ENCODE peak calls at places on chromosomes 2 and 18, in six cellular contexts. L is mesenchymal stem cell, N is IMR-90, C is H1, R is mesendoderm, S is trophoblast cell. V is an unnamed sample.
A peak's percentile ranks its signal among the peaks of the same experiment; 100 is the strongest.

GRCh38 chr18:25016181-25016580 is 335.8 kb downstream of the ZNF521 start:
- DNase-seq in L (no peak), N (no peak), C (no peak), R (no peak), S (no peak), V (no peak)

GRCh38 chr2:144496660-144497598 is 23.0 kb downstream of the ZEB2 start:
- DNase-seq in L (no peak), N (no peak), C (no peak), R (no peak), S (no peak), V (no peak)

GRCh38 chr2:17470855-17471641 is 47.2 kb downstream of the RAD51AP2 start:
- DNase-seq in L (peak; percentile 54), N (peak; percentile 40), C (no peak), R (peak; percentile 84), S (peak; percentile 45), V (peak; percentile 6)

GRCh38 chr2:236284208-236284607 is 20.0 kb upstream of the ASB18 start:
- DNase-seq in L (no peak), N (no peak), C (no peak), R (no peak), S (no peak), V (no peak)

GRCh38 chr18:13579874-13580273 is 146.5 kb downstream of the FAM210A start:
- DNase-seq in L (no peak), N (no peak), C (no peak), R (no peak), S (no peak), V (no peak)

GRCh38 chr2:236749346-236749745 is 179.7 kb downstream of the ACKR3 start:
- DNase-seq in L (no peak), N (peak; percentile 46), C (no peak), R (no peak), S (no peak), V (no peak)

GRCh38 chr2:75595541-75596395 is 35.0 kb upstream of the EVA1A start:
- DNase-seq in L (peak; percentile 33), N (peak; percentile 95), C (no peak), R (no peak), S (peak; percentile 83), V (no peak)

GRCh38 chr2:36798724-36799123 is 102.2 kb downstream of the VIT start:
- DNase-seq in L (no peak), N (no peak), C (no peak), R (no peak), S (no peak), V (no peak)

GRCh38 chr18:79588636-79589481 is 90.7 kb upstream of the CTDP1 start:
- DNase-seq in L (peak; percentile 82), N (peak; percentile 87), C (peak; percentile 59), R (peak; percentile 39), S (peak; percentile 20), V (peak; percentile 41)

GRCh38 chr2:69683170-69683971 is 39.8 kb upstream of the AAK1 start:
- DNase-seq in L (peak; percentile 75), N (peak; percentile 85), C (no peak), R (peak; percentile 19), S (peak; percentile 95), V (no peak)

GRCh38 chr2:45699032-45699658 is 47.7 kb downstream of the PRKCE start:
- DNase-seq in L (peak; percentile 79), N (peak; percentile 88), C (no peak), R (no peak), S (no peak), V (no peak)

GRCh38 chr2:105990624-105991023 is 203.5 kb downstream of the UXS1 start:
- DNase-seq in L (no peak), N (no peak), C (no peak), R (no peak), S (no peak), V (no peak)

GRCh38 chr18:26164571-26164970 is 30.9 kb downstream of the PSMA8 start:
- DNase-seq in L (no peak), N (no peak), C (no peak), R (no peak), S (no peak), V (no peak)

GRCh38 chr2:229270551-229271410 is at the start of gene PID1:
- DNase-seq in L (peak; percentile 26), N (peak; percentile 5), C (peak; percentile 71), R (peak; percentile 51), S (peak; percentile 70), V (peak; percentile 55)

GRCh38 chr2:203585541-203585940 is 50.4 kb upstream of the RAPH1 start:
- DNase-seq in L (no peak), N (no peak), C (no peak), R (peak; percentile 55), S (peak; percentile 17), V (no peak)

GRCh38 chr2:203583696-203584095 is 48.6 kb upstream of the RAPH1 start:
- DNase-seq in L (peak; percentile 63), N (peak; percentile 76), C (no peak), R (no peak), S (no peak), V (no peak)

GRCh38 chr2:203586151-203586550 is 51.0 kb upstream of the RAPH1 start:
- DNase-seq in L (no peak), N (no peak), C (no peak), R (no peak), S (no peak), V (no peak)

GRCh38 chr2:203584784-203585183 is 49.7 kb upstream of the RAPH1 start:
- DNase-seq in L (no peak), N (no peak), C (no peak), R (no peak), S (no peak), V (no peak)

GRCh38 chr2:203586696-203587095 is 51.6 kb upstream of the RAPH1 start:
- DNase-seq in L (no peak), N (peak; percentile 61), C (no peak), R (peak; percentile 38), S (peak; percentile 14), V (no peak)
- H3K23ac ChIP-seq in L (no peak overlapping the region), N (no peak overlapping the region), C (no peak overlapping the region), R (no peak overlapping the region), S (no peak overlapping the region), V (no peak overlapping the region)

DNA sequence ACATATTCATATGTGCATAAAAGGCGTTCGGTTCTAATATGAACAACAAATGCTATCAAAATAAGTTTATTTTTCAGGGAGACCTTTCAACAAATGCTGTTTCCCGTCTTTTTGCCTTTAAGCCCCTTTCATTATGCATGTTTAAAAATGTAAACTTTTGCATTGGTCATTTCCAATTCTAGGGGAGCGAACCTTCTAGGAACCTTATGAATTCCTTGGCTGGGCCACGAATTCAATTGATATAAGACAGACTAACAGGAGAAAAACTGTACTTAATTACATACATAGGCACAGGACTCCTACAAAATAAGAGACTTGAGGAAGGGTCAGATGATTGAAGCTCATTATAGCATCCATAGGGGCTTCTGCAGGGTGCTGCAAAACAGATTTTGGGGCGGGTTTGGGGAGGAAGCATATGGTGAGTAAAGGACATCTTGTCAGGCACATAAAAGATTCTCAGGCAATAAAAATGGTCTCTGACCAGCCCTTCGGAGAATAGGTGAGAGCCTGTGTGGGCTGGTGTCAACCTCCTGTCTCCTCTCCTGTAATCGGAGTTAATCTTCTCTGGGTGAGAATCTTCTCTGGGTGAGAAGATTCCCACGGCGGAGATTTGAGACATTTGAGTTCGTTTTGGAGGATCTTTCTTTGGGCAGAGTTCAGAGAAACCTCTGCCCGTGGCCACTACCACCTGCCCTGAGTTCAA is 1.7 kb downstream of the TNFRSF11A start:
- DNase-seq in L (no peak), N (no peak), C (no peak), R (peak; percentile 72), S (no peak), V (no peak)
- H3K4me3 ChIP-seq in L (no peak overlapping the region), N (no peak overlapping the region), C (peak overlapping the region; percentile 88), R (peak overlapping the region; percentile 64), S (no peak overlapping the region), V (no peak overlapping the region)

GRCh38 chr2:207163815-207164747 is 1.7 kb downstream of the KLF7 start:
- DNase-seq in L (peak; percentile 67), N (peak; percentile 48), C (no peak), R (peak; percentile 55), S (peak; percentile 83), V (no peak)

GRCh38 chr2:207166039-207166348 is 246 bp upstream of the KLF7 start:
- DNase-seq in L (peak; percentile 100), N (peak; percentile 100), C (peak; percentile 98), R (peak; percentile 100), S (peak; percentile 99), V (peak; percentile 99)

GRCh38 chr2:207166349-207167128 is 791 bp upstream of the KLF7 start:
- DNase-seq in L (peak; percentile 84), N (peak; percentile 81), C (peak; percentile 84), R (peak; percentile 92), S (peak; percentile 70), V (peak; percentile 78)

GRCh38 chr2:207167129-207167923 is 1.6 kb upstream of the KLF7 start:
- DNase-seq in L (peak; percentile 77), N (peak; percentile 72), C (no peak), R (no peak), S (peak; percentile 47), V (no peak)

DNA sequence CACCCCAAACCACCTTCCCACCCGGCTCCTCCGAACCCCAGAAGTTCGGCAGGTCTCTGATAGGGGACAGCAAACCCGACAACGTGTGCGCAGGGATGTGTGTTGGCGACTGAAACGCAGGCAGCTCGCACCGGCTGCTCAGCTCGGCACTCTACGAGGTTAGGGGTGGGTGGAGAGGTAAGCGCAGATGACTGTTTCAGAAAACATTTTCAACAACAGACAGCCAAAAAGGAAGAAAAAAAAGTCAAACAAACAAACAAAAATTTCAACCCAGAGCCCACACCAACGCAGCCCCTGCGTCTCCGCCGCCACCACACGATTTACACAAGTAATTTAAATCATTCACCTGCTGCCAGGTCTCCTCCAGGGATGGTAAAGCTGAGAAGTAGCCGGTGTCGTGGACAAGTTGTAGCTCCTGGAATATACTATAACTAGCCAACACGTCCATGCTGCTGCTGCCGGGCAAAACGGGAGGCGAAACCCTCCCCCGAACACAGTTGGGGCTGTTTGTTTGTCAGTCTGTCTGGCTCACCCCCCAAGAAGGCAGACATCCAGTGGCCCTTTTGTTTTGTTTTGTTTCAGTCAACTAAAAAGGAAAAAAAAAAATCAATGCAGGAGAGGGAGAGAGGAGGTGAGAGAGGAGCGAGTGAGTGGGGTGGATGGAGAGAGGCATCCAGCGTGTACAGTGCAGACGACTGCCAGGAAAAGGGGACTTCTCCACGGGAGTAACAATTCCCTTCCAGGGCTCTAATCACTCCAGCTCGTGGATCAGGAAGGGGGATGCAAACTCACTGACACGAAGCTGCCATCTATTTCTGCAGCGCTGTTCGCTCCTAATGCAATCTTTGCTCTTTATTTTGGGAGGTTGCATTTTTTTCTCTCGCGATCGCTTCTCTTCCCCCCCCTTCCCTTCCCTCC is at the start of gene KLF7:
- DNase-seq in L (no peak), N (peak; percentile 51), C (no peak), R (peak; percentile 60), S (peak; percentile 67), V (no peak)
- H2BK5ac ChIP-seq in L (peak within 1 kb of the TSS; percentile 100), N (peak within 1 kb of the TSS; percentile 100), C (peak within 1 kb of the TSS; percentile 95), R (peak within 1 kb of the TSS; percentile 91), S (peak within 1 kb of the TSS; percentile 98), V (peak within 1 kb of the TSS; percentile 89)

DNA sequence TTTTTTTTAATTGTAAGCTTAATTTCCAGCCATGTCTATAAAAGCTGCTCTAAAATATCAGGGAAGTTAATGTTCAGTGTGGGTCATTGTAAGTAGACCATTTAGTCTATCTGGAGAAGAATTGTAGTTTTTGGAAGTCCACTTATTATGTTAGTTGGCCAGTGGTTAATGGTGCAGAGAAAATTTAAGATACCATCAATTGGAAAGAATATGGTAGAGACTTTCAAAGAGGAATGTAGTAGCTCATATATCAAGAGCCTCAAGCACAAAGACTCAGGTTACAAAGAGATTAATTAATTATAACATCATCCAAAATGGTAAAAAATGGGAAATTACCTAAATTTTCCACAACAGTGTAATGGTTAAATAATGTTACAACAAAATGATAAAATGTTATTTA is 127.8 kb upstream of the CAVIN2 start:
- DNase-seq in L (no peak), N (no peak), C (no peak), R (no peak), S (no peak), V (no peak)
- H3K23ac ChIP-seq in L (no peak overlapping the region), N (no peak overlapping the region), C (no peak overlapping the region), R (no peak overlapping the region), S (no peak overlapping the region), V (no peak overlapping the region)

V was measured in neuronal stem cell.